ENCODE peak calls at places on chromosome 15, in eight cellular contexts. N is aorta, Q is stomach, Y is A549, K is fibroblast of lung, R is OCI-LY7, V is heart right ventricle, P is PC-9. E is an unnamed sample. For H3K9me3, the result is how much of the 10 kb centered on the place peaks cover.

GRCh38 chr15:64774556-64775523 is 549 bp downstream of the RBPMS2 start:
- DNase-seq in N (peak), K (no peak), R (no peak), V (peak), Y (peak), P (peak), Q (peak), E (peak)

GRCh38 chr15:70149667-70150404 is 52.1 kb upstream of the TLE3 start:
- DNase-seq in N (no peak), V (no peak), Y (peak), K (peak), Q (no peak), P (peak), R (peak), E (peak)

GRCh38 chr15:96117275-96117674 is 213.2 kb upstream of the NR2F2 start:
- DNase-seq in Y (no peak), N (no peak), K (no peak), R (no peak), P (no peak), Q (no peak), V (no peak), E (no peak)

GRCh38 chr15:91553455-91553854 is 300.1 kb upstream of the SLCO3A1 start:
- DNase-seq in V (no peak), N (no peak), Y (no peak), Q (no peak), R (no peak), K (no peak), P (no peak), E (no peak)

GRCh38 chr15:45469429-45469828 is 53.1 kb downstream of the SLC30A4 start:
- DNase-seq in V (no peak), N (no peak), Y (no peak), Q (no peak), R (no peak), K (no peak), P (no peak), E (no peak)

GRCh38 chr15:69290346-69291164 is 8.2 kb upstream of the PAQR5 start:
- DNase-seq in K (peak), Q (no peak), N (peak), P (no peak), Y (no peak), R (no peak), V (peak), E (no peak)

GRCh38 chr15:59918994-59919951 is 84.8 kb upstream of the FOXB1 start:
- DNase-seq in V (no peak), K (no peak), Q (no peak), P (peak), R (no peak), Y (peak), N (no peak), E (peak)

GRCh38 chr15:52391074-52391473 is 95.5 kb upstream of the MYO5C start:
- DNase-seq in K (no peak), Y (no peak), P (no peak), Q (no peak), V (no peak), R (no peak), N (no peak), E (no peak)

GRCh38 chr15:77069521-77070121 is 1.3 kb downstream of the TSPAN3 start:
- DNase-seq in K (no peak), R (no peak), Y (peak), P (no peak), N (no peak), Q (peak), V (no peak), E (no peak)

GRCh38 chr15:51382787-51383186 is 41.3 kb downstream of the GLDN start:
- DNase-seq in K (peak), Q (no peak), P (peak), R (peak), V (no peak), Y (peak), N (no peak), E (peak)

GRCh38 chr15:47861186-47861585 is 143.9 kb downstream of the SEMA6D start:
- DNase-seq in V (no peak), Q (no peak), N (no peak), K (no peak), P (no peak), Y (no peak), R (no peak), E (no peak)

GRCh38 chr15:40582726-40583246 is 11.3 kb upstream of the KNL1 start:
- DNase-seq in R (no peak), Q (no peak), K (peak), V (no peak), Y (peak), P (peak), N (no peak), E (peak)
- H3K4me3 ChIP-seq in R (no peak), Q (peak), K (peak), V (peak), Y (peak), P (peak), N (no peak), E (peak)

DNA sequence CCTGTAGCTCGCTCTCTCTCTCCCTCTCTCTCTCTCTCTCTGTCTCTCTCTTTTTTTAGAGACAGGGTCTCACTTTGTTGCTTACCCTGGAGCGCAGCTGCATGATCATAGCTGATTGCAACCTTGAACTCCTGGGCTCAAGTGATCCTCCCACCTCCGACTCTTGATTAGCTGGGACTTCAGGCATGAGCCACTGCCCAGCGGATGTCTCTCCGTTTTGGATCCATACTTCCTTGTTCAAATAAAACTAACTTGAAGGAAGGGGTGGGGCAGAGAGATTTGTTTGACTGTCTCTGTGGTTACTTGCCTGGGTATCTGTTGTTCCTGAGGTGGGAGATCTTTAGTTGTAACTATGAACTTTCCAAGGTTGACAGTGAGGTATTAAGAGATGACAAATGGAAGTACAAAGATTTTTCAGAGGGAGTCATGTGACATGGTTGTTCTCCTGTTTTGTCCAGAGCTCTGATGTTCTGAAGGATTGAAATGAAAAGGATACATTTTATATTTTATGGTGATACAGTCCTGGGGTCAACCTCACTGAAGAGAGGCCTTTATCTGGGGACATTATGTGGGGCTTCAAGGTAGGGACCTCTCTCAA is 47.0 kb downstream of the STARD9 start:
- DNase-seq in Q (no peak), V (no peak), P (no peak), K (no peak), R (no peak), N (no peak), Y (peak), E (no peak)
- H3K9me3 ChIP-seq in Q (under half), V (under half), P (under half), K (under half), R (under half), N (under half), Y (under half), E (under half)

GRCh38 chr15:89377842-89378698 is 43.4 kb upstream of the POLG start:
- DNase-seq in Q (no peak), Y (no peak), P (peak), V (no peak), N (peak), K (no peak), R (no peak), E (peak)
- H3K4me3 ChIP-seq in Q (peak), Y (no peak), P (peak), V (peak), N (peak), K (no peak), R (no peak), E (no peak)

GRCh38 chr15:62067448-62068044 is 769 bp downstream of the C2CD4A start:
- DNase-seq in N (peak), K (no peak), P (no peak), R (no peak), Y (peak), V (no peak), Q (peak), E (peak)
- H3K9me3 ChIP-seq in N (under half), K (under half), P (under half), R (under half), Y (under half), V (under half), Q (under half), E (under half)

DNA sequence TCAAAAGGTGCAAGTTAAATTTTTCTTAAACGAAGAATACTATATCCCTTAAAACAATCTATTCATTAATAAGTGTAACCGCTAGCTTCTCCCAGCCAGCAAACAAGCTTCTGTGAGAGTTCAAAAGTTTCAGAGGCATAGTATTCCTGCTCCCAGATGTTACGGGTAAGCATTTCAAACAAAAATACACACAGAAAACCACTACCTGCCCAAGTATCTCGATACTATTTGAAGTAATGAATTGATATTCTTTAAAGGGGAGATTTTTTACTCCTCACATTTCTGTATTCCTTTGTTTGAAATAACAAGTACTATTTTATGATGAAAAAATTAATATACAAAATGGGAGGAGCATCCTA is 1.5 kb downstream of the TJP1 start:
- DNase-seq in Y (no peak), Q (no peak), K (peak), P (no peak), N (no peak), V (no peak), R (no peak), E (peak)
- H3K4me3 ChIP-seq in Y (peak), Q (peak), K (peak), P (peak), N (peak), V (peak), R (no peak), E (peak)

DNA sequence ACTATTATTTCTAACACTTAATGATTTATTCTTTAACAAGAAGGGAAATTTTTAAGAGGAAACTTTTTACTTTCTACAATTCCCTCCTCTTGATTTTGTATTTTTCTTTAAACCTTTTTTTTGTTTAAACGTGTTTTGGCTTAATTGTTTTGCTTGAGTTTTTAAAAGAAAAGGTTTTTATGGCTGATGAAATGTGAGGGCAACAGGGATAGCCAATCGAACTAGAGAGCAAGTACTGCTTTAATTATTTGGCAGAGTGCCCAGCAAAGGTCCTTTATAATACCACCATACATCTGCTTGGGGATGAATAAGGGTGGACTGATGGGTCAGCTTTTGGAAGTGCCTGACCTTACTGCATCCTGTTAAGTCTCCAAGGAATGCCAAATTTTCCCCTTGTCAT is 19.6 kb upstream of the MTHFS start:
- DNase-seq in P (no peak), V (no peak), R (no peak), K (peak), Q (no peak), N (no peak), Y (no peak), E (no peak)
- H3K9me3 ChIP-seq in P (half or more), V (half or more), R (half or more), K (under half), Q (half or more), N (under half), Y (half or more), E (half or more)